ENCODE peak calls at places on chromosomes 13 and 19, in nine cellular contexts. H, I, B, Y, U, T, J, R and X are unnamed samples.

GRCh38 chr13:46289260-46289955 is 77.7 kb downstream of the LRRC63 start:
- DNase-seq in H (no peak), I (no peak), B (no peak), Y (no peak), U (no peak), T (no peak), J (no peak), R (no peak), X (no peak)

GRCh38 chr19:49690656-49691242 is at the start of gene CPT1C:
- DNase-seq in H (peak; percentile 96), I (peak; percentile 60), B (peak; percentile 87), Y (peak; percentile 75), U (peak; percentile 93), T (peak; percentile 64), J (peak; percentile 79), R (peak; percentile 93), X (peak; percentile 82)

GRCh38 chr19:4120531-4120930 is 3.4 kb downstream of the MAP2K2 start:
- DNase-seq in H (no peak), I (peak; percentile 54), B (no peak), Y (peak; percentile 46), U (no peak), T (no peak), J (no peak), R (peak; percentile 68), X (no peak)

GRCh38 chr13:20129076-20129475 is 31.8 kb downstream of the GJA3 start:
- DNase-seq in H (no peak), I (no peak), B (no peak), Y (no peak), U (no peak), T (no peak), J (no peak), R (no peak), X (no peak)

GRCh38 chr19:35170359-35171061 is 16.0 kb downstream of the FXYD5 start:
- DNase-seq in H (peak; percentile 30), I (no peak), B (no peak), Y (no peak), U (no peak), T (no peak), J (no peak), R (no peak), X (no peak)

GRCh38 chr19:49921871-49922755 is 6.9 kb upstream of the ATF5 start:
- DNase-seq in H (peak; percentile 44), I (peak; percentile 47), B (no peak), Y (peak; percentile 58), U (no peak), T (no peak), J (no peak), R (peak; percentile 83), X (no peak)

GRCh38 chr19:8028951-8029491 is 23.5 kb upstream of the CCL25 start:
- DNase-seq in H (peak; percentile 89), I (no peak), B (peak; percentile 75), Y (no peak), U (peak; percentile 44), T (peak; percentile 33), J (no peak), R (no peak), X (no peak)

GRCh38 chr13:112066624-112067004 is 335 bp upstream of the SOX1 start:
- DNase-seq in H (peak; percentile 90), I (peak; percentile 14), B (peak; percentile 82), Y (peak; percentile 58), U (peak; percentile 78), T (no peak), J (peak; percentile 67), R (peak; percentile 58), X (peak; percentile 44)

DNA sequence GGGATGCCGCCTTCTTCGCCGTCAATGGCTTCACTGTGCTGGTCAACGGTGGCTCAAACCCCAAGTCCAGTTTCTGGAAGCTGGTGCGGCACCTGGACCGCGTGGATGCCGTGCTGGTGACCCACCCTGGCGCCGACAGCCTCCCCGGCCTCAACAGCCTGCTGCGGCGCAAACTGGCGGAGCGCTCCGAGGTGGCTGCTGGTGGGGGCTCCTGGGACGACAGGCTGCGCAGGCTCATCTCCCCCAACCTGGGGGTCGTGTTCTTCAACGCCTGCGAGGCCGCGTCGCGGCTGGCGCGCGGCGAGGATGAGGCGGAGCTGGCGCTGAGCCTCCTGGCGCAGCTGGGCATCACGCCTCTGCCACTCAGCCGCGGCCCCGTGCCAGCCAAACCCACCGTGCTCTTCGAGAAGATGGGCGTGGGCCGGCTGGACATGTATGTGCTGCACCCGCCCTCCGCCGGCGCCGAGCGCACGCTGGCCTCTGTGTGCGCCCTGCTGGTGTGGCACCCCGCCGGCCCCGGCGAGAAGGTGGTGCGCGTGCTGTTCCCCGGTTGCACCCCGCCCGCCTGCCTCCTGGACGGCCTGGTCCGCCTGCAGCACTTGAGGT is 7.0 kb downstream of the MAP1S start:
- DNase-seq in H (no peak), I (no peak), B (no peak), Y (no peak), U (no peak), T (no peak), J (no peak), R (no peak), X (no peak)
- TF ChIP-seq CTCF in H (no peak), I (no peak), B (no peak), Y (no peak), U (no peak), T (no peak), J (no peak), R (no peak), X (no peak)

GRCh38 chr13:110251227-110251791 is 55.6 kb downstream of the COL4A1 start:
- DNase-seq in H (no peak), I (no peak), B (no peak), Y (no peak), U (no peak), T (no peak), J (no peak), R (no peak), X (peak; percentile 51)

GRCh38 chr13:110257408-110257807 is 49.5 kb downstream of the COL4A1 start:
- DNase-seq in H (peak; percentile 23), I (no peak), B (no peak), Y (no peak), U (no peak), T (no peak), J (no peak), R (no peak), X (no peak)

GRCh38 chr13:110256126-110256905 is 50.6 kb downstream of the COL4A1 start:
- DNase-seq in H (no peak), I (no peak), B (no peak), Y (no peak), U (no peak), T (no peak), J (no peak), R (no peak), X (no peak)

GRCh38 chr13:110254751-110255553 is 52.0 kb downstream of the COL4A1 start:
- DNase-seq in H (no peak), I (no peak), B (no peak), Y (no peak), U (no peak), T (no peak), J (no peak), R (no peak), X (no peak)

GRCh38 chr13:110254151-110254679 is 52.7 kb downstream of the COL4A1 start:
- DNase-seq in H (no peak), I (no peak), B (no peak), Y (peak; percentile 57), U (no peak), T (no peak), J (no peak), R (no peak), X (no peak)
- TF ChIP-seq CTCF in H (no peak), I (no peak), B (no peak), Y (no peak), U (no peak), T (no peak), J (no peak), R (no peak), X (no peak)

GRCh38 chr19:29741226-29741625 is 26.2 kb upstream of the C19orf12 start:
- DNase-seq in H (no peak), I (no peak), B (no peak), Y (no peak), U (no peak), T (no peak), J (no peak), R (no peak), X (no peak)

GRCh38 chr19:29741776-29742175 is 26.7 kb upstream of the C19orf12 start:
- DNase-seq in H (no peak), I (no peak), B (no peak), Y (no peak), U (no peak), T (no peak), J (no peak), R (no peak), X (no peak)

GRCh38 chr19:29748996-29749395 is 33.9 kb upstream of the C19orf12 start:
- DNase-seq in H (no peak), I (no peak), B (no peak), Y (no peak), U (no peak), T (no peak), J (no peak), R (no peak), X (no peak)

GRCh38 chr19:29743681-29744080 is 28.6 kb upstream of the C19orf12 start:
- DNase-seq in H (no peak), I (no peak), B (no peak), Y (no peak), U (no peak), T (no peak), J (no peak), R (no peak), X (no peak)

DNA sequence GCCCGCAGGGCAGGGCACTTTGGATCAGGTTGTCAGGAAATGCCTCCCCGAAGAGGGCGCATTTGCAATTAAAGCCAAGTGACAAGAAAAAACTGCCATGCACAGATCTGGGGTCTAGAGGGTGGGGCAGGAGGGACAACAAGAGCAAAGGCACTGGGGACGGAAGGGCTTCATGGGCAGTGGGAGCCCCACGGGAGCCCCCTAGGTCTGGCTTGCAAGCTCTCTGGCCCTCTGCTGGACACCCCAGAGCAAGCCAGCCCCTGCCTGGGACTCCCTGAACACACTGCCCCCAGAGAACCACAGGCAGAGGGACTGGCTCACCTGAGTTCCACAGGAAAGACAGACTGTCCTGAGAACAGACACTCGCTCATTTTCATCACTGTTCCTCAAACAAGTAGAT is 30.2 kb upstream of the C19orf12 start:
- DNase-seq in H (peak; percentile 81), I (no peak), B (peak; percentile 34), Y (no peak), U (peak; percentile 47), T (no peak), J (peak; percentile 33), R (peak; percentile 9), X (no peak)
- TF ChIP-seq CTCF in H (peak; percentile 79), I (no peak), B (peak; percentile 19), Y (peak; percentile 26), U (peak; percentile 32), T (peak; percentile 45), J (peak; percentile 23), R (peak; percentile 17), X (no peak)

DNA sequence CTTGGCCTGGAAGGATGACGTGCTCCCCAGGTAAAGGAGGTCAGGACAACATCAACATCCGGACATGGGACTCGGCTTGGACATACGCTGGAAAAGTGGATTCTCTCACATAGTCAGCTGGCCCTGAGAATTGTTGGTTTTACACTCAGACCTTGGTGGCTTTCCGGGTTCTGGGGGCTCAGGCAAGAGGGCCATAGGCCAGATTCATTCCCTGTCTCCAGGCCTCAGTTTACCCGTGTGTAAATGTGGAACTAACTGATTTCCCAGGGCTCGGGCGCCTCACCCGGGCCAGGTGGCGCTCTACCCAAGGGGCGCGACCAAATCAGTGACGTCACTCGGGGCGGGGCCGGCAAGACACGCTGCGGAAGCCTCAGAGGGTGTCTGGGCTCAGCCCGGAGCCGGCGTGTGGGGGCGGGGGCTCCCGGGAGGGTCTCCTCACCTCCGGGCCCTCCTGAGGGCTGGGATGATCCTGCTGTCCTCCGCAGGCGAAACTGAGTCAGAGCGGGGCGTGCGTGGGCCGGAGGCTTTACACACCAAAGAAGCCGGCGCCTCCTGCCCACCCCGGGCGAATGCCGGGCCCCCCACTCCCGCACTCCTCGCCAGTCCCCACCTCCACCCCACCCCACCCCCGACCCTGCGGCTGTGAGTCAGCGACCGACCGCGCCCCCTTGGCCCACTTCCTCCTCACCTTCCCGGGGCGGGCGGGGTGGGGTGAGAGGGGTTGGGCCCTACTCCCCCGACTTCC is 861 bp upstream of the VASP start:
- DNase-seq in H (peak; percentile 98), I (peak; percentile 81), B (peak; percentile 98), Y (peak; percentile 93), U (peak; percentile 96), T (peak; percentile 87), J (peak; percentile 94), R (peak; percentile 96), X (peak; percentile 96)
- TF ChIP-seq CTCF in H (peak; percentile 68), I (peak; percentile 19), B (no peak), Y (peak; percentile 61), U (no peak), T (peak; percentile 52), J (no peak), R (peak; percentile 38), X (peak; percentile 60)